ENCODE peak calls at places on chromosome 19, in seven cellular contexts. A is SHP77; Q is activated CD4-positive, alpha-beta memory T cell treated with anti-CD3 and anti-CD28 coated beads, Interleukin-2, amount 10 ng/mL, durations not matched to agents 7 days and 5 days; X is epithelial cell of esophagus; S is activated CD4-positive, alpha-beta T cell treated with anti-CD3 and anti-CD28 coated beads, Interleukin-2, amount 50 U/mL, for 1 hour; C is iris pigment epithelial cell; O is immature natural killer cell. E is an unnamed sample.

GRCh38 chr19:44925114-44925891 is 10.9 kb downstream of the APOC1 start:
- DNase-seq in C (peak), Q (no peak), S (no peak), A (no peak), O (no peak), X (no peak), E (peak)

GRCh38 chr19:49475995-49476880 is 2.2 kb downstream of the FLT3LG start:
- DNase-seq in X (peak), S (peak), O (no peak), C (peak), Q (peak), A (peak), E (no peak)

GRCh38 chr19:58558066-58558622 is at the start of gene UBE2M:
- DNase-seq in Q (peak), A (no peak), O (no peak), X (peak), C (peak), S (peak), E (no peak)

GRCh38 chr19:20051841-20052768 is 12.8 kb upstream of the ZNF682 start:
- DNase-seq in C (peak), S (peak), X (peak), Q (peak), A (peak), O (peak), E (peak)

GRCh38 chr19:47623921-47624391 is 15.0 kb downstream of the BICRA start:
- DNase-seq in Q (no peak), A (no peak), O (no peak), C (no peak), X (peak), S (no peak), E (no peak)

GRCh38 chr19:53554804-53555203 is 16.9 kb downstream of the ZNF331 start:
- DNase-seq in X (no peak), A (no peak), C (no peak), O (no peak), S (no peak), Q (no peak), E (no peak)

GRCh38 chr19:4369109-4369887 is 25.9 kb downstream of the MPND start:
- DNase-seq in S (peak), O (peak), Q (peak), X (peak), C (peak), A (no peak), E (peak)

GRCh38 chr19:1038995-1039645 is 787 bp upstream of the ABCA7 start:
- DNase-seq in X (peak), A (no peak), Q (no peak), O (no peak), C (no peak), S (no peak), E (no peak)

GRCh38 chr19:10395853-10396355 is 7.4 kb downstream of the CDC37 start:
- DNase-seq in C (no peak), Q (no peak), S (no peak), A (no peak), X (no peak), O (no peak), E (no peak)

E was measured in GF-D8.